ENCODE peak calls at places on chromosomes 3 and 15, in eight cellular contexts. I, S, C, N, B, Q, T and F are unnamed samples.

GRCh38 chr3:61997112-61997511 is 376.2 kb downstream of the FEZF2 start:
- DNase-seq in I (no peak), S (peak; percentile 8), C (no peak), N (no peak), B (no peak), Q (no peak), T (no peak), F (no peak)

GRCh38 chr3:102035118-102035517 is 185.8 kb downstream of the NFKBIZ start:
- DNase-seq in I (no peak), S (no peak), C (no peak), N (no peak), B (no peak), Q (no peak), T (no peak), F (no peak)

GRCh38 chr3:111472556-111472955 is 69.4 kb upstream of the CD96 start:
- DNase-seq in I (no peak), S (no peak), C (no peak), N (no peak), B (no peak), Q (no peak), T (no peak), F (no peak)

GRCh38 chr3:122151480-122151879 is 32.0 kb upstream of the CASR start:
- DNase-seq in I (no peak), S (no peak), C (no peak), N (no peak), B (no peak), Q (no peak), T (no peak), F (no peak)

GRCh38 chr15:99928429-99928981 is 195.3 kb upstream of the LYSMD4 start:
- DNase-seq in I (peak; percentile 69), S (peak; percentile 72), C (peak; percentile 51), N (peak; percentile 68), B (peak; percentile 90), Q (no peak), T (peak; percentile 4), F (peak; percentile 86)

GRCh38 chr3:122977645-122978466 is 49.7 kb downstream of the SEMA5B start:
- DNase-seq in I (no peak), S (peak; percentile 59), C (peak; percentile 47), N (peak; percentile 46), B (no peak), Q (no peak), T (no peak), F (no peak)

GRCh38 chr15:58454950-58455401 is 23.2 kb downstream of the LIPC start:
- DNase-seq in I (no peak), S (peak; percentile 48), C (no peak), N (no peak), B (no peak), Q (no peak), T (no peak), F (no peak)

GRCh38 chr3:122893282-122893681 is 98.4 kb downstream of the SLC49A4 start:
- DNase-seq in I (no peak), S (no peak), C (no peak), N (no peak), B (no peak), Q (no peak), T (no peak), F (peak; percentile 43)

GRCh38 chr3:115245437-115245836 is 98.3 kb upstream of the ZBTB20 start:
- DNase-seq in I (peak; percentile 69), S (peak; percentile 96), C (peak; percentile 4), N (peak; percentile 86), B (no peak), Q (no peak), T (peak; percentile 78), F (no peak)

GRCh38 chr3:45905755-45906154 is 19.4 kb downstream of the CCR9 start:
- DNase-seq in I (no peak), S (no peak), C (no peak), N (no peak), B (no peak), Q (no peak), T (no peak), F (no peak)

GRCh38 chr15:43948691-43949325 is 122.0 kb downstream of the WDR76 start:
- DNase-seq in I (no peak), S (no peak), C (no peak), N (no peak), B (no peak), Q (no peak), T (no peak), F (peak; percentile 18)

GRCh38 chr3:176961916-176962315 is 235.4 kb downstream of the TBL1XR1 start:
- DNase-seq in I (no peak), S (no peak), C (no peak), N (peak; percentile 23), B (no peak), Q (no peak), T (no peak), F (no peak)

GRCh38 chr3:16183601-16184270 is 9.3 kb downstream of the GALNT15 start:
- DNase-seq in I (no peak), S (peak; percentile 96), C (no peak), N (peak; percentile 89), B (no peak), Q (no peak), T (peak; percentile 84), F (no peak)

GRCh38 chr3:153370680-153371079 is 208.7 kb downstream of the RAP2B start:
- DNase-seq in I (no peak), S (no peak), C (no peak), N (no peak), B (no peak), Q (no peak), T (no peak), F (no peak)

GRCh38 chr3:58391156-58391865 is 42.3 kb downstream of the PDHB start:
- DNase-seq in I (no peak), S (peak; percentile 30), C (no peak), N (peak; percentile 25), B (no peak), Q (no peak), T (no peak), F (no peak)

GRCh38 chr3:134721214-134721613 is 70.4 kb upstream of the KY start:
- DNase-seq in I (no peak), S (peak; percentile 5), C (no peak), N (peak; percentile 39), B (no peak), Q (no peak), T (no peak), F (no peak)

GRCh38 chr3:171054231-171054630 is 27.7 kb upstream of the SLC2A2 start:
- DNase-seq in I (no peak), S (no peak), C (no peak), N (no peak), B (no peak), Q (no peak), T (no peak), F (no peak)

GRCh38 chr15:58459562-58459961 is 27.8 kb downstream of the LIPC start:
- DNase-seq in I (no peak), S (no peak), C (no peak), N (no peak), B (peak; percentile 73), Q (no peak), T (no peak), F (no peak)

GRCh38 chr3:123335007-123335670 is 113.8 kb downstream of the ADCY5 start:
- DNase-seq in I (no peak), S (no peak), C (no peak), N (no peak), B (peak; percentile 53), Q (peak; percentile 53), T (no peak), F (peak; percentile 37)

GRCh38 chr3:133821767-133822638 is 16.4 kb downstream of the SRPRB start:
- DNase-seq in I (no peak), S (peak; percentile 95), C (peak; percentile 43), N (peak; percentile 22), B (no peak), Q (no peak), T (peak; percentile 35), F (no peak)

GRCh38 chr15:76061700-76062099 is 1.9 kb downstream of the TMEM266 start:
- DNase-seq in I (no peak), S (no peak), C (no peak), N (no peak), B (no peak), Q (no peak), T (no peak), F (no peak)

GRCh38 chr3:12707425-12707824 is 43.5 kb upstream of the RAF1 start:
- DNase-seq in I (no peak), S (peak; percentile 71), C (no peak), N (peak; percentile 45), B (no peak), Q (no peak), T (no peak), F (no peak)

GRCh38 chr3:12710062-12710461 is 46.1 kb upstream of the RAF1 start:
- DNase-seq in I (no peak), S (no peak), C (no peak), N (no peak), B (no peak), Q (no peak), T (no peak), F (no peak)

GRCh38 chr3:12709334-12709733 is 45.4 kb upstream of the RAF1 start:
- DNase-seq in I (no peak), S (no peak), C (no peak), N (no peak), B (no peak), Q (no peak), T (no peak), F (no peak)

GRCh38 chr3:12706504-12707253 is 42.8 kb upstream of the RAF1 start:
- DNase-seq in I (peak; percentile 59), S (peak; percentile 79), C (no peak), N (peak; percentile 67), B (no peak), Q (peak; percentile 70), T (peak; percentile 63), F (peak; percentile 75)

GRCh38 chr3:12708584-12709192 is 44.8 kb upstream of the RAF1 start:
- DNase-seq in I (no peak), S (peak; percentile 86), C (peak; percentile 56), N (peak; percentile 88), B (no peak), Q (no peak), T (no peak), F (no peak)
- TF ChIP-seq CTCF in I (no peak), S (peak; percentile 40), C (no peak), N (peak; percentile 56), B (no peak), Q (no peak), T (no peak), F (no peak)

GRCh38 chr3:196179380-196180308 is 31.6 kb downstream of the ZDHHC19 start:
- DNase-seq in I (no peak), S (peak; percentile 70), C (no peak), N (peak; percentile 49), B (no peak), Q (peak; percentile 87), T (peak; percentile 38), F (peak; percentile 98)
- TF ChIP-seq CTCF in I (no peak), S (no peak), C (no peak), N (no peak), B (no peak), Q (peak; percentile 64), T (no peak), F (no peak)

GRCh38 chr3:105387122-105387751 is 20.5 kb downstream of the ALCAM start:
- DNase-seq in I (peak; percentile 27), S (peak; percentile 68), C (no peak), N (peak; percentile 70), B (no peak), Q (no peak), T (no peak), F (no peak)
- TF ChIP-seq CTCF in I (no peak), S (no peak), C (no peak), N (no peak), B (no peak), Q (no peak), T (no peak), F (no peak)

DNA sequence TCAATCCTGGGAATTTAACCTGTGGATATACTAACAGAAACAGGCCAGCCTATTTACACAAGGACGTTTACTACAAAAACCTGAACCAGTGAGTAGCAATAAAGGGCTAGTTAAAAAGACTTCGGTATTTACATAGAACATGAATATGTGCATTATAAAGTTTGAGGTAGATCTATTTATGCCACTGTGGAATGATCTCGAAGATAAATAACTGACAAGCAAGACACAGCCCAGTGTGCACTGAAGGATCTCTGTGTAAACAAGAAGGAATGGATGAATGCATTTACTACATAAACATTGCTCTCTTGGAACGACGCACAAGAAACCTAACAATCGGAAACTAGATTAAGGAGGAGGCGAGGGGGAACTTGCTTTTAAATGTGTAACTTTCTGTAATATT is 132.0 kb upstream of the NSMCE3 start:
- DNase-seq in I (no peak), S (no peak), C (no peak), N (no peak), B (no peak), Q (no peak), T (no peak), F (no peak)
- TF ChIP-seq CTCF in I (no peak), S (no peak), C (no peak), N (no peak), B (no peak), Q (no peak), T (no peak), F (no peak)